ENCODE peak calls at places on chromosomes 7 and 10, in four cellular contexts. J, H, V and S are unnamed samples.
A peak's percentile ranks its signal among the peaks of the same experiment; 100 is the strongest.

GRCh38 chr10:85407093-85407492 is 959.5 kb downstream of the GRID1 start:
- DNase-seq in J (no peak), H (no peak), V (no peak), S (no peak)

GRCh38 chr7:83130623-83131545 is 31.8 kb downstream of the PCLO start:
- DNase-seq in V (peak; percentile 3), H (no peak), J (no peak), S (no peak)

GRCh38 chr10:3656214-3656613 is 128.8 kb downstream of the KLF6 start:
- DNase-seq in H (no peak), V (no peak), J (no peak), S (no peak)

GRCh38 chr7:133534816-133535215 is 281.9 kb downstream of the EXOC4 start:
- DNase-seq in H (no peak), J (no peak), V (no peak), S (no peak)

GRCh38 chr7:157355784-157356511 is 19.1 kb downstream of the DNAJB6 start:
- DNase-seq in V (peak; percentile 62), J (no peak), H (no peak), S (no peak)

GRCh38 chr7:64183126-64183742 is 23.8 kb upstream of the ZNF735 start:
- DNase-seq in V (no peak), J (no peak), H (no peak), S (no peak)

GRCh38 chr7:80517177-80517804 is 5.4 kb upstream of the GNAT3 start:
- DNase-seq in V (peak; percentile 26), H (no peak), J (no peak), S (no peak)

GRCh38 chr7:126440542-126440941 is 812.2 kb downstream of the GRM8 start:
- DNase-seq in V (no peak), J (no peak), H (no peak), S (no peak)

GRCh38 chr10:89785095-89785494 is 83.7 kb downstream of the KIF20B start:
- DNase-seq in V (no peak), H (no peak), J (peak; percentile 15), S (no peak)

GRCh38 chr7:122137291-122138077 is 6.6 kb downstream of the AASS start:
- DNase-seq in J (no peak), H (no peak), V (peak; percentile 78), S (no peak)

GRCh38 chr10:117168135-117168674 is 29.1 kb upstream of the KCNK18 start:
- DNase-seq in J (peak; percentile 10), H (peak; percentile 87), V (peak; percentile 62), S (peak; percentile 43)

GRCh38 chr7:151590071-151590800 is 70.5 kb upstream of the RHEB start:
- DNase-seq in V (no peak), J (no peak), H (no peak), S (peak; percentile 74)

GRCh38 chr10:19651549-19651948 is 164.7 kb upstream of the PLXDC2 start:
- DNase-seq in V (peak; percentile 87), H (no peak), J (no peak), S (no peak)

GRCh38 chr10:7407368-7408002 is 3.3 kb downstream of the SFMBT2 start:
- DNase-seq in J (no peak), V (no peak), H (peak; percentile 65), S (no peak)
- H3K4me3 ChIP-seq in J (no peak overlapping the region), V (peak overlapping the region; percentile 17), H (peak overlapping the region; percentile 69), S (peak overlapping the region; percentile 91)

DNA sequence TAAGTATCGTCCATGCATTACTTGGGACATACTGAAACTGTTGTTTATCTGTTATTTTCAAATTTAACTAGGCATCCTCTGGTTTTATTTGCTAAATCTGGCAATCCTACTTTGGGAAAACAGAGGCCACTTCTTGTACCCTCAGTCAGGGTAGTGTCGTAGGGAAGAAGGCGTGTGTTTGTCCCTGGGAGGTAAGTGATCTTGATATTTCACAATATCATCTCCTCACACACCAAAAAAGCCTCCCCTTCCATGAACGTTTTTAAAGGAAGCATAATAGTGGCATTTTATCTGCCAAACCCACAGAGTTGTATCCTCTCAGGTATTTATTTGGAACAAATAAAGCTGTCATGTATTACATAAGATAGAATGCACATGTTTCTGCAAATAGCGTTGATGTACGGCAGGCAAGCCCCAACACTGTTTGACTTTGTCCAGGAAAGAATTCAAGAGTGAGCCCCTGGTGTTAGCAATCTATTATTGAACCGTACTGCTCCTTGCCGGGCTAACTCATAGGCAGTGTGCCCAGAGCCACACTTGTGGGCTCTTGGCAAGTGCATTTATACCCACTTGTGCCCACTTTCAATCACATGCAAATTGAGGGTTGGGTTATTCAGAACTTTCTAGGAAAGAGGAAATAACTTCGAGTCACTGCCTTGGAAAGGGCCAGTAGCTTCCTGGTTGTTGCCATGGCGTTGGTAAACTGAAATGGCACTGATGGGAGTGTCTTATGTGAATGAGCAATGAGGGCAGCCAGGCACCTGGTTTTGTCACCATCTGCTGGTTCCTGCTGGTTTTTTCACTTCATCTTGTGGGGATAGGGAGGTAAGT is 266.0 kb downstream of the USP6NL start:
- DNase-seq in J (peak; percentile 80), V (no peak), H (peak; percentile 68), S (peak; percentile 60)
- H3K4me3 ChIP-seq in J (peak overlapping the region; percentile 80), V (no peak overlapping the region), H (no peak overlapping the region), S (no peak overlapping the region)

GRCh38 chr7:22725585-22725984 is 1.4 kb upstream of the IL6 start:
- DNase-seq in J (no peak), H (no peak), V (peak; percentile 49), S (peak; percentile 71)

GRCh38 chr7:22726849-22727792 is at the start of gene IL6:
- DNase-seq in V (peak; percentile 93), H (peak; percentile 88), J (peak; percentile 12), S (no peak)

GRCh38 chr7:22728416-22729029 is 1.5 kb downstream of the IL6 start:
- DNase-seq in J (no peak), V (peak; percentile 75), H (no peak), S (peak; percentile 37)

GRCh38 chr7:22724861-22725260 is 2.1 kb upstream of the IL6 start:
- DNase-seq in J (no peak), H (no peak), V (no peak), S (no peak)

GRCh38 chr7:22726345-22726848 is 603 bp upstream of the IL6 start:
- DNase-seq in V (peak; percentile 88), H (peak; percentile 72), J (peak; percentile 38), S (peak; percentile 74)
- H3K4me3 ChIP-seq in V (peak overlapping the region; percentile 58), H (peak overlapping the region; percentile 51), J (no peak overlapping the region), S (no peak overlapping the region)

GRCh38 chr10:1229574-1229973 is 173.4 kb downstream of the WDR37 start:
- DNase-seq in V (no peak), J (no peak), H (no peak), S (no peak)

GRCh38 chr10:1230138-1230537 is 174.0 kb downstream of the WDR37 start:
- DNase-seq in J (no peak), V (no peak), H (no peak), S (no peak)

GRCh38 chr10:1230592-1231275 is 174.5 kb downstream of the WDR37 start:
- DNase-seq in H (no peak), J (no peak), V (no peak), S (no peak)

GRCh38 chr10:1233031-1233430 is 176.8 kb downstream of the WDR37 start:
- DNase-seq in H (no peak), V (no peak), J (no peak), S (no peak)

GRCh38 chr10:1232164-1232911 is 176.2 kb downstream of the WDR37 start:
- DNase-seq in H (no peak), V (no peak), J (no peak), S (no peak)
- H3K4me3 ChIP-seq in H (no peak overlapping the region), V (no peak overlapping the region), J (no peak overlapping the region), S (no peak overlapping the region)

GRCh38 chr7:106070201-106070551 is 41.9 kb downstream of the SYPL1 start:
- DNase-seq in H (peak; percentile 66), V (no peak), J (no peak), S (no peak)
- H3K4me3 ChIP-seq in H (no peak overlapping the region), V (no peak overlapping the region), J (peak overlapping the region; percentile 54), S (peak overlapping the region; percentile 43)

GRCh38 chr10:132163278-132163765 is 23.4 kb upstream of the DPYSL4 start:
- DNase-seq in J (peak; percentile 31), H (no peak), V (no peak), S (peak; percentile 21)

GRCh38 chr10:132162590-132163277 is 24.0 kb upstream of the DPYSL4 start:
- DNase-seq in J (no peak), H (no peak), V (no peak), S (no peak)

GRCh38 chr10:132163826-132164515 is 22.8 kb upstream of the DPYSL4 start:
- DNase-seq in J (no peak), V (no peak), H (no peak), S (no peak)

GRCh38 chr10:132164801-132165278 is 21.9 kb upstream of the DPYSL4 start:
- DNase-seq in H (no peak), J (no peak), V (no peak), S (no peak)

GRCh38 chr10:132162021-132162531 is 24.7 kb upstream of the DPYSL4 start:
- DNase-seq in H (no peak), V (no peak), J (peak; percentile 44), S (no peak)
- H3K4me3 ChIP-seq in H (no peak overlapping the region), V (no peak overlapping the region), J (peak overlapping the region; percentile 5), S (no peak overlapping the region)